ENCODE peak calls at places on chromosomes 13 and 19, in eight cellular contexts. One of them, this sample, is unnamed.

GRCh38 chr13:51477149-51477548 is 24.3 kb upstream of the INTS6 start:
- DNase-seq in dorsolateral prefrontal cortex: no peak
- DNase-seq in RWPE1: no peak
- DNase-seq in GM13976: no peak
- DNase-seq in fibroblast of pulmonary artery: no peak
- DNase-seq in Caco-2: no peak
- DNase-seq in ovary: no peak
- DNase-seq in astrocyte: no peak
- DNase-seq in this sample: no peak

GRCh38 chr19:44530777-44531176 is 1.3 kb upstream of the CEACAM20 start:
- DNase-seq in astrocyte: peak; percentile 34
- DNase-seq in dorsolateral prefrontal cortex: no peak
- DNase-seq in fibroblast of pulmonary artery: peak; percentile 55
- DNase-seq in GM13976: no peak
- DNase-seq in ovary: no peak
- DNase-seq in RWPE1: peak; percentile 30
- DNase-seq in Caco-2: no peak
- DNase-seq in this sample: no peak

GRCh38 chr19:6773323-6773931 is 919 bp downstream of the VAV1 start:
- DNase-seq in fibroblast of pulmonary artery: no peak
- DNase-seq in RWPE1: no peak
- DNase-seq in GM13976: peak; percentile 72
- DNase-seq in dorsolateral prefrontal cortex: no peak
- DNase-seq in ovary: no peak
- DNase-seq in Caco-2: no peak
- DNase-seq in astrocyte: no peak
- DNase-seq in this sample: peak; percentile 78

GRCh38 chr19:31718898-31719297 is 369.7 kb upstream of the TSHZ3 start:
- DNase-seq in astrocyte: peak; percentile 43
- DNase-seq in dorsolateral prefrontal cortex: no peak
- DNase-seq in Caco-2: no peak
- DNase-seq in fibroblast of pulmonary artery: no peak
- DNase-seq in GM13976: no peak
- DNase-seq in RWPE1: no peak
- DNase-seq in ovary: no peak
- DNase-seq in this sample: no peak

GRCh38 chr13:105327727-105328126 is 1207.7 kb downstream of the EFNB2 start:
- DNase-seq in ovary: no peak
- DNase-seq in GM13976: no peak
- DNase-seq in RWPE1: no peak
- DNase-seq in astrocyte: peak; percentile 59
- DNase-seq in fibroblast of pulmonary artery: no peak
- DNase-seq in Caco-2: no peak
- DNase-seq in dorsolateral prefrontal cortex: no peak
- DNase-seq in this sample: no peak

GRCh38 chr13:37364024-37364423 is 234.5 kb downstream of the POSTN start:
- DNase-seq in fibroblast of pulmonary artery: peak; percentile 21
- DNase-seq in Caco-2: no peak
- DNase-seq in astrocyte: no peak
- DNase-seq in ovary: no peak
- DNase-seq in GM13976: no peak
- DNase-seq in dorsolateral prefrontal cortex: no peak
- DNase-seq in RWPE1: no peak
- DNase-seq in this sample: no peak

GRCh38 chr13:89407357-89407756 is 1736.2 kb downstream of the SLITRK5 start:
- DNase-seq in RWPE1: no peak
- DNase-seq in GM13976: no peak
- DNase-seq in ovary: no peak
- DNase-seq in astrocyte: no peak
- DNase-seq in Caco-2: no peak
- DNase-seq in fibroblast of pulmonary artery: no peak
- DNase-seq in dorsolateral prefrontal cortex: no peak
- DNase-seq in this sample: no peak

GRCh38 chr13:109275848-109276247 is 510.5 kb downstream of the IRS2 start:
- DNase-seq in fibroblast of pulmonary artery: no peak
- DNase-seq in astrocyte: no peak
- DNase-seq in GM13976: no peak
- DNase-seq in dorsolateral prefrontal cortex: no peak
- DNase-seq in Caco-2: peak; percentile 63
- DNase-seq in ovary: no peak
- DNase-seq in RWPE1: peak; percentile 12
- DNase-seq in this sample: no peak

GRCh38 chr13:91359566-91359965 is 12.1 kb downstream of the MIR17HG start:
- DNase-seq in astrocyte: no peak
- DNase-seq in fibroblast of pulmonary artery: no peak
- DNase-seq in ovary: no peak
- DNase-seq in Caco-2: no peak
- DNase-seq in dorsolateral prefrontal cortex: no peak
- DNase-seq in GM13976: no peak
- DNase-seq in RWPE1: no peak
- DNase-seq in this sample: no peak

GRCh38 chr19:15353908-15354307 is 21.6 kb upstream of the BRD4 start:
- DNase-seq in ovary: no peak
- DNase-seq in GM13976: no peak
- DNase-seq in astrocyte: no peak
- DNase-seq in dorsolateral prefrontal cortex: no peak
- DNase-seq in Caco-2: no peak
- DNase-seq in fibroblast of pulmonary artery: no peak
- DNase-seq in RWPE1: no peak
- DNase-seq in this sample: no peak

GRCh38 chr19:13154911-13155471 is 4.8 kb downstream of the IER2 start:
- DNase-seq in Caco-2: peak; percentile 90
- DNase-seq in astrocyte: peak; percentile 49
- DNase-seq in RWPE1: peak; percentile 86
- DNase-seq in ovary: peak; percentile 81
- DNase-seq in dorsolateral prefrontal cortex: no peak
- DNase-seq in GM13976: peak; percentile 69
- DNase-seq in fibroblast of pulmonary artery: peak; percentile 81
- DNase-seq in this sample: peak; percentile 79

GRCh38 chr13:19836472-19836871 is 27.0 kb downstream of the ZMYM5 start:
- DNase-seq in ovary: no peak
- DNase-seq in Caco-2: no peak
- DNase-seq in dorsolateral prefrontal cortex: no peak
- DNase-seq in astrocyte: peak; percentile 40
- DNase-seq in fibroblast of pulmonary artery: peak; percentile 25
- DNase-seq in GM13976: no peak
- DNase-seq in RWPE1: no peak
- DNase-seq in this sample: no peak

GRCh38 chr13:51243832-51244231 is 21.6 kb downstream of the FAM124A start:
- DNase-seq in RWPE1: no peak
- DNase-seq in dorsolateral prefrontal cortex: no peak
- DNase-seq in Caco-2: no peak
- DNase-seq in fibroblast of pulmonary artery: no peak
- DNase-seq in astrocyte: no peak
- DNase-seq in ovary: no peak
- DNase-seq in GM13976: no peak
- DNase-seq in this sample: no peak

GRCh38 chr13:94712812-94713555 is 639 bp upstream of the SOX21 start:
- DNase-seq in astrocyte: peak; percentile 60
- DNase-seq in RWPE1: peak; percentile 31
- DNase-seq in fibroblast of pulmonary artery: peak; percentile 65
- DNase-seq in dorsolateral prefrontal cortex: no peak
- DNase-seq in Caco-2: peak; percentile 30
- DNase-seq in GM13976: peak; percentile 49
- DNase-seq in ovary: peak; percentile 33
- DNase-seq in this sample: peak; percentile 41

GRCh38 chr13:33409673-33410072 is 124.1 kb upstream of the STARD13 start:
- DNase-seq in Caco-2: no peak
- DNase-seq in astrocyte: no peak
- DNase-seq in ovary: no peak
- DNase-seq in GM13976: no peak
- DNase-seq in dorsolateral prefrontal cortex: no peak
- DNase-seq in RWPE1: no peak
- DNase-seq in fibroblast of pulmonary artery: peak; percentile 18
- DNase-seq in this sample: no peak

GRCh38 chr13:77381059-77381458 is 54.2 kb upstream of the MYCBP2 start:
- DNase-seq in fibroblast of pulmonary artery: no peak
- DNase-seq in dorsolateral prefrontal cortex: no peak
- DNase-seq in Caco-2: no peak
- DNase-seq in ovary: no peak
- DNase-seq in astrocyte: no peak
- DNase-seq in RWPE1: no peak
- DNase-seq in GM13976: no peak
- DNase-seq in this sample: no peak

GRCh38 chr19:30089086-30089665 is 147.1 kb downstream of the URI1 start:
- DNase-seq in astrocyte: no peak
- DNase-seq in fibroblast of pulmonary artery: no peak
- DNase-seq in Caco-2: no peak
- DNase-seq in RWPE1: no peak
- DNase-seq in ovary: no peak
- DNase-seq in dorsolateral prefrontal cortex: no peak
- DNase-seq in GM13976: no peak
- DNase-seq in this sample: no peak

GRCh38 chr19:45782162-45782623 is at the start of gene DMPK:
- DNase-seq in dorsolateral prefrontal cortex: no peak
- DNase-seq in Caco-2: no peak
- DNase-seq in astrocyte: no peak
- DNase-seq in GM13976: no peak
- DNase-seq in fibroblast of pulmonary artery: no peak
- DNase-seq in ovary: peak; percentile 59
- DNase-seq in RWPE1: no peak
- DNase-seq in this sample: no peak

GRCh38 chr19:42052241-42052863 is 17.7 kb downstream of the GRIK5 start:
- DNase-seq in ovary: no peak
- DNase-seq in RWPE1: no peak
- DNase-seq in astrocyte: no peak
- DNase-seq in dorsolateral prefrontal cortex: no peak
- DNase-seq in Caco-2: no peak
- DNase-seq in fibroblast of pulmonary artery: no peak
- DNase-seq in GM13976: no peak
- DNase-seq in this sample: no peak

DNA sequence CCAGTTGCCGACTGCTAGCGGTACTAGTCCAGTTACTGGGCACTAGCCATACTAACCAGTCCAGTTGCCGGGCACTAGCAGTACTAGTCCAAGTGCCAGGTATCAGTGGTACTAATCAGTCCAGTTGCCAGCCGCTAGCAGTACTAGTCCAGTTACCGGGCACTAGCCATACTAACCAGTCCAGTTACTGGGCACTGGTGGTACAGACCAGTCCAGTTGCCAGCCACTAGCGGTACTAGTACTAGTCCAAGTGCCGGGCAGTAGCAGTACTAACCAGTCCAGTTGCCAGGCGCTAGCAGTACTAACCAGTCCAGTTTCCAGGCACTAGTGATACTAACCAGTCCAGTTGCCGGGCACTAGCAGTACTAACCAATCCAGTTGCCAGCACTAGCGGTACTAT is 124.1 kb upstream of the MCF2L start:
- DNase-seq in Caco-2: no peak
- DNase-seq in RWPE1: no peak
- DNase-seq in dorsolateral prefrontal cortex: no peak
- DNase-seq in ovary: no peak
- DNase-seq in GM13976: no peak
- DNase-seq in fibroblast of pulmonary artery: no peak
- DNase-seq in astrocyte: no peak
- DNase-seq in this sample: no peak
- TF ChIP-seq CTCF in Caco-2: no peak
- TF ChIP-seq CTCF in RWPE1: no peak
- TF ChIP-seq CTCF in dorsolateral prefrontal cortex: no peak
- TF ChIP-seq CTCF in ovary: no peak
- TF ChIP-seq CTCF in GM13976: no peak
- TF ChIP-seq CTCF in fibroblast of pulmonary artery: no peak
- TF ChIP-seq CTCF in astrocyte: no peak
- TF ChIP-seq CTCF in this sample: no peak

GRCh38 chr13:100512422-100512821 is 76.2 kb downstream of the GGACT start:
- DNase-seq in RWPE1: no peak
- DNase-seq in GM13976: no peak
- DNase-seq in Caco-2: no peak
- DNase-seq in fibroblast of pulmonary artery: no peak
- DNase-seq in astrocyte: peak; percentile 46
- DNase-seq in ovary: no peak
- DNase-seq in dorsolateral prefrontal cortex: no peak
- DNase-seq in this sample: no peak
- TF ChIP-seq CTCF in RWPE1: no peak
- TF ChIP-seq CTCF in GM13976: no peak
- TF ChIP-seq CTCF in Caco-2: no peak
- TF ChIP-seq CTCF in fibroblast of pulmonary artery: no peak
- TF ChIP-seq CTCF in astrocyte: no peak
- TF ChIP-seq CTCF in ovary: no peak
- TF ChIP-seq CTCF in dorsolateral prefrontal cortex: no peak
- TF ChIP-seq CTCF in this sample: no peak

GRCh38 chr19:38386300-38386967 is 1.4 kb downstream of the GGN start:
- DNase-seq in GM13976: no peak
- DNase-seq in Caco-2: no peak
- DNase-seq in astrocyte: no peak
- DNase-seq in ovary: peak; percentile 42
- DNase-seq in RWPE1: no peak
- DNase-seq in fibroblast of pulmonary artery: no peak
- DNase-seq in dorsolateral prefrontal cortex: no peak
- DNase-seq in this sample: no peak

GRCh38 chr19:38385804-38386257 is 2.0 kb downstream of the GGN start:
- DNase-seq in Caco-2: no peak
- DNase-seq in RWPE1: no peak
- DNase-seq in astrocyte: no peak
- DNase-seq in ovary: peak; percentile 30
- DNase-seq in GM13976: peak; percentile 46
- DNase-seq in fibroblast of pulmonary artery: no peak
- DNase-seq in dorsolateral prefrontal cortex: no peak
- DNase-seq in this sample: no peak

GRCh38 chr19:38383743-38384142 is 4.1 kb downstream of the GGN start:
- DNase-seq in dorsolateral prefrontal cortex: no peak
- DNase-seq in RWPE1: no peak
- DNase-seq in Caco-2: no peak
- DNase-seq in fibroblast of pulmonary artery: no peak
- DNase-seq in ovary: no peak
- DNase-seq in GM13976: no peak
- DNase-seq in astrocyte: no peak
- DNase-seq in this sample: no peak

GRCh38 chr19:38384209-38385027 is 3.4 kb downstream of the GGN start:
- DNase-seq in astrocyte: no peak
- DNase-seq in fibroblast of pulmonary artery: no peak
- DNase-seq in RWPE1: no peak
- DNase-seq in ovary: no peak
- DNase-seq in GM13976: no peak
- DNase-seq in dorsolateral prefrontal cortex: no peak
- DNase-seq in Caco-2: peak; percentile 32
- DNase-seq in this sample: no peak

GRCh38 chr19:38385057-38385803 is 2.6 kb downstream of the GGN start:
- DNase-seq in astrocyte: no peak
- DNase-seq in RWPE1: no peak
- DNase-seq in dorsolateral prefrontal cortex: no peak
- DNase-seq in GM13976: no peak
- DNase-seq in Caco-2: no peak
- DNase-seq in ovary: no peak
- DNase-seq in fibroblast of pulmonary artery: no peak
- DNase-seq in this sample: no peak
- TF ChIP-seq CTCF in astrocyte: no peak
- TF ChIP-seq CTCF in RWPE1: no peak
- TF ChIP-seq CTCF in dorsolateral prefrontal cortex: no peak
- TF ChIP-seq CTCF in GM13976: no peak
- TF ChIP-seq CTCF in Caco-2: no peak
- TF ChIP-seq CTCF in ovary: no peak
- TF ChIP-seq CTCF in fibroblast of pulmonary artery: no peak
- TF ChIP-seq CTCF in this sample: no peak

DNA sequence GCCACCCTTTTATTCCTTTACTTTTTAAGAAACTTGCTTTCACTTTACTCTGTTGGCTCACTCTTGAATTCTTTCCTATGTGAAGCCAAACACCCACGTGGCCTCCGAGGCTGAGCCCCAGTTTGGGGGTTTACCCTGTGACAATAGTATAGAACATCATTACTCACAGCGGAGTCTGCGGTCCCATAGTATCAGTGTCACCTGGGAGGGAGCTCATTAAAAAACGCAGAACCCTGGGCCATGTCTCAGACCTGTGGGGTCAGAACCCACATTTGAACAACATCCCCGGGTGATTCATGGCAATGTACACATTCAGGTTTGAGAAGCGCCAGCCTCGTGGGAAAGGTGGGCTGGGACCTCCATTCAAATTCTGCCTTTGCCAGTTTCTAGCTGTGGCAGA is 36.0 kb upstream of the UBL3 start:
- DNase-seq in astrocyte: no peak
- DNase-seq in RWPE1: no peak
- DNase-seq in fibroblast of pulmonary artery: no peak
- DNase-seq in ovary: no peak
- DNase-seq in Caco-2: no peak
- DNase-seq in GM13976: no peak
- DNase-seq in dorsolateral prefrontal cortex: no peak
- DNase-seq in this sample: no peak
- TF ChIP-seq CTCF in astrocyte: no peak
- TF ChIP-seq CTCF in RWPE1: no peak
- TF ChIP-seq CTCF in fibroblast of pulmonary artery: no peak
- TF ChIP-seq CTCF in ovary: no peak
- TF ChIP-seq CTCF in Caco-2: no peak
- TF ChIP-seq CTCF in GM13976: no peak
- TF ChIP-seq CTCF in dorsolateral prefrontal cortex: no peak
- TF ChIP-seq CTCF in this sample: no peak